ENCODE peak calls at places on chromosome 14, in four cellular contexts. Z is IMR-90, Y is choroid plexus epithelial cell, F is mammary epithelial cell. O is an unnamed sample.

GRCh38 chr14:93027810-93028723 is 87.7 kb downstream of the ITPK1 start:
- DNase-seq in Z (no peak), Y (no peak), F (no peak), O (no peak)

GRCh38 chr14:45135181-45135580 is 549 bp upstream of the FANCM start:
- DNase-seq in Z (peak), Y (peak), F (no peak), O (peak)

GRCh38 chr14:56555921-56556570 is 23.6 kb upstream of the TMEM260 start:
- DNase-seq in Z (peak), Y (peak), F (peak), O (peak)

GRCh38 chr14:55536208-55536708 is 43.7 kb upstream of the KTN1 start:
- DNase-seq in Z (no peak), Y (no peak), F (no peak), O (no peak)

GRCh38 chr14:103488960-103489359 is 33.7 kb downstream of the CKB start:
- DNase-seq in Z (peak), Y (peak), F (no peak), O (no peak)

GRCh38 chr14:103232831-103233319 is 101.2 kb upstream of the EIF5 start:
- DNase-seq in Z (no peak), Y (no peak), F (no peak), O (no peak)

GRCh38 chr14:56189306-56189705 is 71.1 kb downstream of the PELI2 start:
- DNase-seq in Z (peak), Y (peak), F (peak), O (peak)

GRCh38 chr14:31530136-31530535 is 31.1 kb upstream of the NUBPL start:
- DNase-seq in Z (peak), Y (peak), F (no peak), O (no peak)

GRCh38 chr14:89406941-89407340 is 10.1 kb downstream of the FOXN3 start:
- DNase-seq in Z (no peak), Y (no peak), F (no peak), O (peak)

GRCh38 chr14:89129570-89129969 is 287.5 kb downstream of the FOXN3 start:
- DNase-seq in Z (no peak), Y (peak), F (no peak), O (peak)

GRCh38 chr14:74290415-74290814 is 12.3 kb downstream of the ABCD4 start:
- DNase-seq in Z (peak), Y (peak), F (no peak), O (peak)

GRCh38 chr14:40727107-40727506 is 879.6 kb upstream of the LRFN5 start:
- DNase-seq in Z (no peak), Y (no peak), F (no peak), O (no peak)

GRCh38 chr14:80507292-80507869 is 296.1 kb upstream of the DIO2 start:
- DNase-seq in Z (no peak), Y (no peak), F (no peak), O (no peak)

GRCh38 chr14:99268776-99269510 is 3.1 kb downstream of the BCL11B start:
- DNase-seq in Z (no peak), Y (no peak), F (no peak), O (no peak)

GRCh38 chr14:20712900-20713299 is 24.3 kb downstream of the ANG start:
- DNase-seq in Z (no peak), Y (peak), F (peak), O (no peak)

GRCh38 chr14:50344116-50344775 is 32.1 kb downstream of the DMAC2L start:
- DNase-seq in Z (peak), Y (no peak), F (peak), O (no peak)

GRCh38 chr14:24095196-24096068 is 1.3 kb downstream of the PCK2 start:
- DNase-seq in Z (peak), Y (peak), F (peak), O (peak)

GRCh38 chr14:75409425-75410205 is 18.2 kb upstream of the JDP2 start:
- DNase-seq in Z (no peak), Y (no peak), F (no peak), O (no peak)

GRCh38 chr14:22653012-22653621 is 9.0 kb upstream of the OR6J1 start:
- DNase-seq in Z (peak), Y (peak), F (peak), O (peak)

GRCh38 chr14:61701946-61702345 is 6.6 kb downstream of the HIF1A start:
- DNase-seq in Z (no peak), Y (peak), F (no peak), O (peak)

GRCh38 chr14:30005114-30005698 is 77.6 kb upstream of the PRKD1 start:
- DNase-seq in Z (peak), Y (peak), F (peak), O (peak)

GRCh38 chr14:81042431-81042830 is 87.0 kb downstream of the TSHR start:
- DNase-seq in Z (no peak), Y (no peak), F (no peak), O (no peak)

GRCh38 chr14:35229495-35230089 is 62.6 kb upstream of the PSMA6 start:
- DNase-seq in Z (no peak), Y (no peak), F (no peak), O (peak)

GRCh38 chr14:72024043-72024407 is 91.8 kb downstream of the RGS6 start:
- DNase-seq in Z (peak), Y (peak), F (peak), O (peak)

GRCh38 chr14:22471545-22472121 is 117.4 kb downstream of the DAD1 start:
- DNase-seq in Z (peak), Y (peak), F (peak), O (peak)

GRCh38 chr14:75542585-75543091 is 20.4 kb downstream of the BATF start:
- DNase-seq in Z (no peak), Y (peak), F (no peak), O (peak)

GRCh38 chr14:100610511-100611217 is 23.4 kb upstream of the BEGAIN start:
- DNase-seq in Z (peak), Y (peak), F (no peak), O (peak)

DNA sequence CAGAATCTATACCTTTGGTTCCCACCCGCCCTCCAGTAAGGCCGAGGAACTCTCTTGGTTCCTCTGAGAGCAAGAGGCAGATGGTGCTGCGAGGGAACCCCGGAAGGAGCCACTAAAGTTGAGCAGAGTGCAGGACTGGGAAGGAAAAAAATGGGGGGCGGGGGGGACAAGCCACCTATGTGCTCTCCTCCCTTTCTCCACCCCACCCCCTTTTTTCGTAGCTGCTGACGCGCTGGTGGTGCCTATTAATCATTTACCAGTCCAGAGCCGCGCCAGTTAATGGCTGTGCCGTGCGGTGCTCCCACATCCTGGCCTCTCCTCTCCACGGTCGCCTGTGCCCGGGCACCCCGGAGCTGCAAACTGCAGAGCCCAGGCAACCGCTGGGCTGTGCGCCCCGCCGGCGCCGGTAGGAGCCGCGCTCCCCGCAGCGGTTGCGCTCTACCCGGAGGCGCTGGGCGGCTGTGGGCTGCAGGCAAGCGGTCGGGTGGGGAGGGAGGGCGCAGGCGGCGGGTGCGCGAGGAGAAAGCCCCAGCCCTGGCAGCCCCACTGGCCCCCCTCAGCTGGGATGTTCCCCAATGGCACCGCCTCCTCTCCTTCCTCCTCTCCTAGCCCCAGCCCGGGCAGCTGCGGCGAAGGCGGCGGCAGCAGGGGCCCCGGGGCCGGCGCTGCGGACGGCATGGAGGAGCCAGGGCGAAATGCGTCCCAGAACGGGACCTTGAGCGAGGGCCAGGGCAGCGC is 1.3 kb downstream of the SSTR1 start:
- DNase-seq in Z (peak), Y (peak), F (no peak), O (peak)
- TF ChIP-seq CTCF in Z (peak), Y (peak), F (no peak), O (peak)

GRCh38 chr14:28242895-28243294 is 523.7 kb upstream of the FOXG1 start:
- DNase-seq in Z (no peak), Y (no peak), F (no peak), O (no peak)

GRCh38 chr14:28240909-28241308 is 525.7 kb upstream of the FOXG1 start:
- DNase-seq in Z (no peak), Y (no peak), F (no peak), O (no peak)

GRCh38 chr14:28243600-28243999 is 523.0 kb upstream of the FOXG1 start:
- DNase-seq in Z (no peak), Y (peak), F (peak), O (peak)

GRCh38 chr14:28245216-28245615 is 521.4 kb upstream of the FOXG1 start:
- DNase-seq in Z (no peak), Y (no peak), F (no peak), O (no peak)
- H3K4me3 ChIP-seq in Z (no peak), Y (no peak), F (no peak), O (no peak)

GRCh38 chr14:94310248-94310647 is 12.9 kb downstream of the SERPINA6 start:
- DNase-seq in Z (no peak), Y (no peak), F (no peak), O (no peak)

GRCh38 chr14:94314890-94315289 is 8.2 kb downstream of the SERPINA6 start:
- DNase-seq in Z (no peak), Y (no peak), F (no peak), O (no peak)

GRCh38 chr14:94313991-94314655 is 9.0 kb downstream of the SERPINA6 start:
- DNase-seq in Z (peak), Y (peak), F (peak), O (peak)

GRCh38 chr14:94309721-94310120 is 13.4 kb downstream of the SERPINA6 start:
- DNase-seq in Z (no peak), Y (no peak), F (no peak), O (no peak)

DNA sequence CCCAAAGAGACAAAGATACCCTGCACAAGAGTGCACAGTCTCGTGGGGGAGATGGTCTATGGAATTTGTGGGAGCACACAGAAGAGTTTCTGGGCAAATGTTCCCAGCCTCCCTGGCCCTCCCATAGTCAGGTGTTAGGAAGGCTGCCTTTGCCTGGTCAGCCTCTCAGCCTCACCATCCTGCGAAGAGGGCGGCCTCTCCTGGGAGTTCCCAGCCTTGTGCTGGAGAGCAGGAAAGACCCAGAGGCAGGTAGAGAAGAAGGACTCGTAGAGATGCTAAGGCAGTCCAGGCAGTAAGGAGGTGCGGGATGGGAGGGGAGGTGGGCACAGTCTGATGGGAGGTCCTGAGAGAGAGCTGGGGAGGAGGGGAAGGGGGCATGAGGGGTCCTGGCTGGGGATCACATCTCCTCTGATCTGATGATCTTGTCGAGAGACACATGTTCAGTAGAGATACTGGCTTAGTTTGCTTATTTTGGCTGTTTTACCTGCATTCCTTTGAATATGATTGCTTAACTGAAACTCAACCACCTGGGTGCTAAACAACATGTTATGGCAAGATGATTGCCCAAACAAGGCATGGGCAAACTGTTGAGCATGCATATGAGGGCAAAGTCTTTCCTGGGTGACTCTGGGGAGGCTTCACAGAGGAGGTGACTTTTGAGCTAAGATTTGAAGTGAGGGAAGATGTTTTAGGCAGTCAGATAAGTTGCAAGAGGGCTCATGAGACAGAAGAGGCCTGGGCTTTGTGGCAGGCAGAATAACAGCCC is 10.5 kb downstream of the SERPINA6 start:
- DNase-seq in Z (no peak), Y (no peak), F (peak), O (no peak)
- TF ChIP-seq CTCF in Z (no peak), Y (no peak), F (no peak), O (no peak)

DNA sequence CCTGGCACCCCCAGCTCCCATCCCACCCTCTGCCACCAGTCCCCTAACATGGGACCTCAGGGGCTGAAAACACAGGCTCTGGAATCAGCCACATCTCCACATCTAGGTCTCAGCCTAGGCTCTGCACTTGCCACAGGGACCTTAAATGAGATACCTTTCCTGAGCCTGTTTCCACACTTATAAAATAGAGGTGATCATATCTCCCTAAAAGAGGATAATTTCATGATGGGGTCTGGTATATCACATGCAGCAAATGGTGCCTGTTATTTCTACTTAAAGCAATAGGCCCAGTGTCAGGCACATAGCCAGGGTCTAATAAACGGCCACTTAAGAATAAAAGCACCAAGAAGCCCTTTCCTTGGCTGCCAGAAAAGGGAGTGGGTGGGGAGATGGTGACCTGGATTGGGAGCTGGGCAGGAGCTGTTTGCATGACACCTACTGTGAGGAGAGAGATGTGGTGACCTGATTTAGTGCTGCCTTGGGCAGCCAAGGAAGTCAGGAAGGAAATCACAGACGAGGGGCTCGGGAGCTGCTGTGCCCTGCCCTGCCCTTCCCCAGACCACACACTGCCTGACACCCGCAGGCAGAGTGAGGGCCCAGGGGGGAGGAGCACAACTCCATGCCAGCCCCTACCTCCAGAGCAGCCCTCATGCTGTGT is 71.2 kb downstream of the IRF2BPL start:
- DNase-seq in Z (no peak), Y (no peak), F (no peak), O (no peak)
- H3K4me3 ChIP-seq in Z (no peak), Y (no peak), F (no peak), O (no peak)

GRCh38 chr14:95515523-95516517 is 630 bp downstream of the SYNE3 start:
- DNase-seq in Z (peak), Y (peak), F (peak), O (peak)
- TF ChIP-seq CTCF in Z (peak), Y (peak), F (no peak), O (peak)

DNA sequence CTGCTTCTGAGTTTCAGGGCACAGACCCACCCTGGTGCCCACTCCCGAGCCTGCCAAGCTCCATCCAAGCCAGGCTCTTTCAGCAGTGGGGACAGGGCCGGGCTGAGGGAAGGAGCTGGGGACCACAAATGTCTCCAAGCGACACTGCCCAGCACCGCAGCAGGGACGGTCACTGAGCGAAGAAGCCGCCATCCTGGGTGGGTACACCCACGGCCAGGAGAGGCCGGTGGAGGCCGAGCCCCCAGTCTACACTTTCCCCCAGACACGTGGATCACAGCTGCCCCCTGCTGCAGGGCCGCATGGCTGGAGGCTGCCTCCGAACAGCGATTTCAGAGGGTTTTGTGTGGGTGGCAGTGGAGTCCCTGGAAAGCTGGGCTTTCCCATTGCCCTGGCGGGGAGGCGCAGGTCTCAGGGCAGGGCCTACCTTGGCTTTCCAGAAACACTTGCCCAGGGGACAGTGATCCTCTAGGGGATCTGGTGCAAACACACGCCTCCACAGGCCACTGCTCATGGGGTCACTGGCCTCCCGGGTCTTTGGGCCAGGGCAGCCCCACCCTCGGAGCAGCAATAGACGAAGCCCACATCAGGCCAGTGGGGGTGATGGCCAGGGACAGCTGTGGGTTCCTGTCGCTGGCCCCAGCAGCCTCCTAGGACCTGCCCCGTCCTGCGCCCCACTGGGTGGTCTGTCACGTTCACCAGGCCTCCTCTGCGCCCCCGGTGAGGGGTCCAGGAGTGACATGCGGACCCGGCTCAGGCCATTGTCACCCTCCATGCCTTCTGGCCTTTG is 1.2 kb upstream of the GPR132 start:
- DNase-seq in Z (no peak), Y (no peak), F (no peak), O (no peak)
- H3K4me3 ChIP-seq in Z (no peak), Y (no peak), F (no peak), O (no peak)